ENCODE peak calls at places on chromosome 9, in seven cellular contexts. L is G401; Z is activated naive CD8-positive, alpha-beta T cell treated with anti-CD3 and anti-CD28 coated beads, Interleukin-2, amount 50 U/mL, for 24 hours; K is upper lobe of right lung; X is activated T-helper 1 cell treated with Interleukin-2 at 50 U/mL for 16 hours; M is HEK293T; G is Peyer's patch. O is an unnamed sample.

GRCh38 chr9:98610196-98610595 is 98.5 kb downstream of the GABBR2 start:
- DNase-seq in K (no peak), X (no peak), Z (no peak), G (no peak), L (peak; percentile 59), M (no peak), O (no peak)

GRCh38 chr9:16729656-16730055 is 140.8 kb downstream of the BNC2 start:
- DNase-seq in L (no peak), K (no peak), Z (no peak), X (no peak), G (no peak), M (no peak), O (no peak)

GRCh38 chr9:73011346-73011745 is 58.5 kb upstream of the ALDH1A1 start:
- DNase-seq in G (no peak), M (no peak), K (no peak), Z (no peak), X (no peak), L (no peak), O (no peak)

GRCh38 chr9:99472240-99472915 is 250.3 kb downstream of the SEC61B start:
- DNase-seq in Z (no peak), M (no peak), L (no peak), X (no peak), G (no peak), K (no peak), O (no peak)

GRCh38 chr9:90966475-90967150 is 165.0 kb downstream of the SYK start:
- DNase-seq in G (no peak), M (no peak), Z (peak; percentile 43), L (no peak), X (no peak), K (no peak), O (no peak)

GRCh38 chr9:94950733-94951590 is 224.5 kb downstream of the AOPEP start:
- DNase-seq in M (no peak), K (no peak), X (no peak), L (no peak), Z (no peak), G (no peak), O (no peak)

GRCh38 chr9:109817846-109818472 is 38.0 kb downstream of the PALM2AKAP2 start:
- DNase-seq in M (peak; percentile 71), X (no peak), G (peak; percentile 84), L (peak; percentile 33), K (no peak), Z (peak; percentile 33), O (peak; percentile 4)

GRCh38 chr9:6845881-6846280 is 88.1 kb downstream of the KDM4C start:
- DNase-seq in G (no peak), M (no peak), X (no peak), Z (no peak), L (peak; percentile 77), K (no peak), O (no peak)

GRCh38 chr9:132075853-132076252 is 3.8 kb downstream of the MED27 start:
- DNase-seq in K (no peak), X (no peak), L (no peak), M (no peak), G (no peak), Z (no peak), O (no peak)